ENCODE peak calls at places on chromosome X, in four cellular contexts. S is neural crest cell, O is AG09319, B is GM23338. R is an unnamed sample.

GRCh38 chrX:11446951-11447350 is 153.7 kb downstream of the AMELX start:
- DNase-seq in S (no peak), O (no peak), B (no peak), R (no peak)

GRCh38 chrX:99761731-99762130 is 648.3 kb downstream of the PCDH19 start:
- DNase-seq in S (no peak), O (no peak), B (no peak), R (no peak)

GRCh38 chrX:17680732-17681413 is 56.4 kb upstream of the SCML1 start:
- DNase-seq in S (no peak), O (peak; percentile 39), B (no peak), R (no peak)

GRCh38 chrX:91108761-91109160 is 325.9 kb upstream of the PABPC5 start:
- DNase-seq in S (no peak), O (no peak), B (no peak), R (no peak)

GRCh38 chrX:150649096-150649870 is 43.9 kb upstream of the MTMR1 start:
- DNase-seq in S (no peak), O (no peak), B (no peak), R (no peak)

GRCh38 chrX:108221481-108221880 is 129.9 kb downstream of the ATG4A start:
- DNase-seq in S (no peak), O (no peak), B (no peak), R (no peak)

GRCh38 chrX:77174680-77175336 is 272.4 kb upstream of the FGF16 start:
- DNase-seq in S (no peak), O (no peak), B (no peak), R (no peak)

GRCh38 chrX:49991718-49992117 is 69.3 kb downstream of the CLCN5 start:
- DNase-seq in S (no peak), O (no peak), B (no peak), R (no peak)

GRCh38 chrX:53160297-53160983 is 64.6 kb downstream of the KDM5C start:
- DNase-seq in S (no peak), O (no peak), B (no peak), R (no peak)

GRCh38 chrX:10137516-10137915 is 19.3 kb upstream of the CLCN4 start:
- DNase-seq in S (no peak), O (no peak), B (no peak), R (no peak)

GRCh38 chrX:96889726-96890125 is 6.0 kb downstream of the RPA4 start:
- DNase-seq in S (no peak), O (no peak), B (peak; percentile 7), R (no peak)

GRCh38 chrX:95318882-95319281 is 1365.8 kb upstream of the DIAPH2 start:
- DNase-seq in S (no peak), O (no peak), B (peak; percentile 62), R (no peak)

GRCh38 chrX:70338290-70338689 is 48.4 kb downstream of the KIF4A start:
- DNase-seq in S (no peak), O (no peak), B (no peak), R (no peak)

GRCh38 chrX:44675364-44676024 is 132.8 kb upstream of the FUNDC1 start:
- DNase-seq in S (no peak), O (peak; percentile 78), B (no peak), R (no peak)

GRCh38 chrX:65871671-65872311 is 168.1 kb downstream of the VSIG4 start:
- DNase-seq in S (no peak), O (no peak), B (peak; percentile 61), R (peak; percentile 58)

GRCh38 chrX:69073721-69074120 is 91.5 kb downstream of the PJA1 start:
- DNase-seq in S (no peak), O (no peak), B (no peak), R (no peak)

GRCh38 chrX:119249836-119250340 is 13.8 kb downstream of the PGRMC1 start:
- DNase-seq in S (no peak), O (no peak), B (no peak), R (no peak)

GRCh38 chrX:51893931-51894696 is 691 bp downstream of the MAGED1 start:
- DNase-seq in S (peak; percentile 21), O (no peak), B (peak; percentile 62), R (peak; percentile 57)

GRCh38 chrX:2627272-2627867 is 63.7 kb upstream of the CD99 start:
- DNase-seq in S (peak; percentile 59), O (no peak), B (peak; percentile 82), R (peak; percentile 71)

GRCh38 chrX:51894697-51895336 is 1.4 kb downstream of the MAGED1 start:
- DNase-seq in S (no peak), O (no peak), B (peak; percentile 26), R (peak; percentile 79)

GRCh38 chrX:132226169-132226568 is 6.9 kb upstream of the RAP2C start:
- DNase-seq in S (no peak), O (no peak), B (peak; percentile 38), R (no peak)

GRCh38 chrX:18047440-18047940 is 173.2 kb downstream of the BEND2 start:
- DNase-seq in S (no peak), O (no peak), B (no peak), R (no peak)

GRCh38 chrX:68454476-68455150 is 21.3 kb upstream of the OPHN1 start:
- DNase-seq in S (no peak), O (no peak), B (no peak), R (no peak)

GRCh38 chrX:50913520-50913919 is 3.0 kb downstream of the BMP15 start:
- DNase-seq in S (no peak), O (no peak), B (no peak), R (no peak)

GRCh38 chrX:57900961-57901360 is 9.3 kb downstream of the ZXDA start:
- DNase-seq in S (no peak), O (no peak), B (no peak), R (no peak)

GRCh38 chrX:7253565-7253964 is 105.6 kb upstream of the PUDP start:
- DNase-seq in S (no peak), O (no peak), B (no peak), R (no peak)

GRCh38 chrX:150531467-150531866 is 37.0 kb upstream of the MTM1 start:
- DNase-seq in S (no peak), O (no peak), B (no peak), R (no peak)

GRCh38 chrX:71514367-71515038 is 18.4 kb upstream of the OGT start:
- DNase-seq in S (no peak), O (no peak), B (no peak), R (no peak)

GRCh38 chrX:99301990-99302389 is 1108.1 kb downstream of the PCDH19 start:
- DNase-seq in S (no peak), O (no peak), B (peak; percentile 49), R (peak; percentile 8)

GRCh38 chrX:39194673-39195072 is 393.4 kb downstream of the MID1IP1 start:
- DNase-seq in S (no peak), O (no peak), B (no peak), R (no peak)

GRCh38 chrX:43750248-43750676 is 94.2 kb downstream of the MAOA start:
- DNase-seq in S (peak; percentile 2), O (peak; percentile 14), B (peak; percentile 76), R (peak; percentile 58)

GRCh38 chrX:23389196-23389792 is 54.6 kb downstream of the PTCHD1 start:
- DNase-seq in S (no peak), O (no peak), B (peak; percentile 30), R (no peak)

GRCh38 chrX:48196745-48197213 is at the start of gene SSX5:
- DNase-seq in S (no peak), O (no peak), B (no peak), R (no peak)

GRCh38 chrX:110421499-110422455 is 63.1 kb downstream of the RTL9 start:
- DNase-seq in S (no peak), O (no peak), B (no peak), R (no peak)

GRCh38 chrX:41137589-41137988 is 52.3 kb downstream of the USP9X start:
- DNase-seq in S (no peak), O (no peak), B (peak; percentile 20), R (no peak)
- TF ChIP-seq CTCF in S (peak; percentile 64), O (peak; percentile 53), B (no peak), R (peak; percentile 38)

GRCh38 chrX:112913807-112914206 is 73.2 kb upstream of the AMOT start:
- DNase-seq in S (no peak), O (no peak), B (peak; percentile 14), R (no peak)
- TF ChIP-seq CTCF in S (peak; percentile 59), O (no peak), B (no peak), R (no peak)

GRCh38 chrX:154460326-154460725 is 2.2 kb downstream of the PLXNA3 start:
- DNase-seq in S (no peak), O (no peak), B (no peak), R (no peak)
- TF ChIP-seq CTCF in S (no peak), O (no peak), B (no peak), R (no peak)

DNA sequence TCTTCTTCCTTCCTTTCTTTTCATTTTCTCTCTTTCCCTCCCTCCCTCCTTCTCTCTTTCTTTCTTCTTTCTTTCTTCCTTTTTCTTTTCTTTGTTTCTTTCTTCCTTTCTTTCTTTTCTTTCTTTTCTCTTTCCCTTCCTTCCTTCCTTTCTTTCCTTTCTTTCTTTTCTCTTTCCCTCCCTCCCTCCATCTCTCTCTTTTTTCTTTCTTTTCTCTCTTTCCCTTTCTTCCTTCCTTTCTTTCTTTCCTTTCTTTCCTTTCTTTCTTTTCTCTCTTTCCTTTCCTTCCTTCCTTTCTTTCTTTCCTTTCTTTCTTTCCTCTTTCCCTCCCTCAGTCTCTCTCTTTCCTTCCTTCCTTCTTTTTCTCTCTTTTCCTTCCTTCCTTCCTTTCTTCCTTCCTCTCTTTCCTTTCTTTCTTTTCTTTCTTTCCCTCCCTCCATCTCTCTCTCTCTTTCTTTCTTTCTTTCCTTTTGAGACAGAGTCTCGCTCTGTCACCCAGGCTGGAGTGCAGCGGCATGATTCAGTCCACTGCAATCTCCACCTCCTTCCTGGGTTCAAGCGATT is 44.4 kb downstream of the CRLF2 start:
- DNase-seq in S (no peak), O (no peak), B (no peak), R (no peak)
- TF ChIP-seq CTCF in S (no peak), O (no peak), B (no peak), R (no peak)

DNA sequence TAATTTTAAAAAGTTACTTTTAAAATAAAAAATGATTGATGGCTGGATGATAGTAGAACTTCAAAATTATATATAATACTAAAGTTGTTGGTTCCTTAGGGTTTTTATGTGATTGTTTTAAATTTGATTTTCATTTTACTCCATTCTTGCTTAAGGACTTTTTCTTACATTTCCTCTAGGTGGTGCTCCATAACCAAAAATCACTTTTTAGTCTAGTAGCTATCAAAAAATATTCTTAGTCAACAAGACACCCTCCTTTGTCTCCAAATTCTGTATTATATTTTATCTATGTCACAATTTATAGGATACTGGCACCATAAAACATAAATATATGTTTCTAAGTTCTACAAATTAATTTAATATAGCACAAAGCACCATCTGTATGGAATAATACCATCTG is 67.2 kb upstream of the BRWD3 start:
- DNase-seq in S (no peak), O (no peak), B (peak; percentile 43), R (no peak)
- TF ChIP-seq CTCF in S (peak; percentile 67), O (peak; percentile 40), B (no peak), R (peak; percentile 48)

GRCh38 chrX:15973299-15973698 is 118.7 kb upstream of the AP1S2 start:
- DNase-seq in S (peak; percentile 10), O (no peak), B (peak; percentile 48), R (peak; percentile 9)
- TF ChIP-seq CTCF in S (peak; percentile 42), O (peak; percentile 30), B (peak; percentile 85), R (peak; percentile 39)

DNA sequence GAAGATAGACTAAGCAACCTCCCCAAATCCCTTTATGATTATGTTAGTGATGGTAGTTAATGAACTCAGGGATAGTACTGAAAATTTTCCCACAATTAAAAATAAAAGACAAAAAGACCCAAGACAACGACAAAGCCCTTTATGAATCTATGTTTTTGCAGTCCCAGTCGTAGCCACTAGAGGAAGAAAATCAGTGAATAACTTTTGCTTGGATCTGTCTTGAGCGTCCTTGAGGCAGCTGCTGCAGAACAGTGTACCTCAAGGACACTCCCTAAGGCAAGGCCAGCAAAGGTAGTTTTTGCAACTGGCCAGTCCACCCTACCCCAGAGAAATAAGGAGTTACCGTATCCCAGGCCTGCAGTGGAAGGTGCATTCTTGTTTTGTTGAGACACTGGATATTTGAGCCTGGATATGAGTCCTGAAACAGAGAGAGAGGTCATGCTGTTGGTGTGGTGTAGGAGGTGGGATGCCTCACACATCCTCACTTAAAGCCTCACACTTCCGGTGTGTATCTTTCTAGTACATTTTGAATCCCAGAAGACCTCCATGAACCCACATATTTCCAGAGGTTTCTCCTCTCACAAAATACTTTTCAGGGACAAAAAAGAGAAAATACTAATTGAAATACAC is 8.7 kb upstream of the TIMM8A start:
- DNase-seq in S (no peak), O (no peak), B (peak; percentile 49), R (no peak)
- TF ChIP-seq CTCF in S (peak; percentile 44), O (peak; percentile 22), B (no peak), R (peak; percentile 36)

R was measured in DND-41.